ENCODE peak calls at places on chromosomes 1 and 21, in eight cellular contexts. S, L, T, W, K, G, A and U are unnamed samples.
A peak's percentile ranks its signal among the peaks of the same experiment; 100 is the strongest.

GRCh38 chr21:25997788-25998611 is 172.6 kb downstream of the APP start:
- DNase-seq in S (no peak), L (peak; percentile 45), T (no peak), W (no peak), K (peak; percentile 63), G (no peak), A (no peak), U (no peak)

GRCh38 chr1:24005163-24005562 is 25.0 kb upstream of the SRSF10 start:
- DNase-seq in S (no peak), L (no peak), T (no peak), W (no peak), K (no peak), G (no peak), A (no peak), U (no peak)

GRCh38 chr1:236501093-236501492 is 22.7 kb upstream of the LGALS8 start:
- DNase-seq in S (no peak), L (no peak), T (no peak), W (no peak), K (no peak), G (no peak), A (no peak), U (no peak)

GRCh38 chr1:31912839-31913239 is 25.3 kb downstream of the PTP4A2 start:
- DNase-seq in S (no peak), L (no peak), T (no peak), W (no peak), K (no peak), G (no peak), A (no peak), U (no peak)

GRCh38 chr1:94044290-94044790 is 76.6 kb downstream of the ABCA4 start:
- DNase-seq in S (no peak), L (peak; percentile 29), T (no peak), W (peak; percentile 49), K (no peak), G (no peak), A (no peak), U (no peak)

GRCh38 chr1:115400891-115401290 is 62.8 kb upstream of the NGF start:
- DNase-seq in S (no peak), L (no peak), T (no peak), W (no peak), K (no peak), G (no peak), A (no peak), U (no peak)

GRCh38 chr1:187714501-187714900 is 885.8 kb downstream of the PLA2G4A start:
- DNase-seq in S (no peak), L (no peak), T (peak; percentile 23), W (no peak), K (no peak), G (no peak), A (no peak), U (no peak)

GRCh38 chr1:38576241-38576640 is 283.3 kb downstream of the RRAGC start:
- DNase-seq in S (no peak), L (no peak), T (no peak), W (no peak), K (no peak), G (no peak), A (no peak), U (no peak)

GRCh38 chr1:94614168-94614815 is 72.7 kb upstream of the F3 start:
- DNase-seq in S (no peak), L (no peak), T (no peak), W (no peak), K (no peak), G (no peak), A (no peak), U (no peak)

GRCh38 chr1:154344977-154345837 is 19.9 kb downstream of the ATP8B2 start:
- DNase-seq in S (no peak), L (peak; percentile 57), T (peak; percentile 76), W (no peak), K (peak; percentile 65), G (peak; percentile 66), A (peak; percentile 35), U (peak; percentile 69)

GRCh38 chr1:9890224-9890731 is 19.8 kb downstream of the CTNNBIP1 start:
- DNase-seq in S (no peak), L (peak; percentile 22), T (peak; percentile 38), W (no peak), K (peak; percentile 75), G (no peak), A (peak; percentile 96), U (no peak)

GRCh38 chr1:47161298-47162040 is 24.2 kb downstream of the CYP4A22 start:
- DNase-seq in S (no peak), L (no peak), T (no peak), W (no peak), K (no peak), G (no peak), A (no peak), U (no peak)

GRCh38 chr1:31583995-31584868 is 7.9 kb downstream of the TINAGL1 start:
- DNase-seq in S (no peak), L (peak; percentile 72), T (no peak), W (peak; percentile 80), K (peak; percentile 85), G (no peak), A (peak; percentile 53), U (no peak)

GRCh38 chr1:91609571-91609970 is 108.9 kb downstream of the CDC7 start:
- DNase-seq in S (no peak), L (no peak), T (peak; percentile 79), W (no peak), K (no peak), G (no peak), A (peak; percentile 77), U (no peak)

GRCh38 chr1:172980456-172980855 is 70.3 kb downstream of the TNFSF18 start:
- DNase-seq in S (no peak), L (no peak), T (peak; percentile 80), W (no peak), K (no peak), G (no peak), A (peak; percentile 76), U (no peak)

GRCh38 chr1:9589144-9589718 is 520 bp downstream of the TMEM201 start:
- DNase-seq in S (peak; percentile 22), L (peak; percentile 46), T (no peak), W (no peak), K (peak; percentile 37), G (no peak), A (peak; percentile 23), U (peak; percentile 67)

GRCh38 chr1:206496131-206496793 is 11.1 kb upstream of the RASSF5 start:
- DNase-seq in S (no peak), L (no peak), T (no peak), W (no peak), K (no peak), G (no peak), A (no peak), U (no peak)
- TF ChIP-seq POLR2A in S (no peak), L (no peak), T (no peak), W (no peak), K (no peak), G (no peak), A (no peak), U (no peak)

GRCh38 chr1:86915737-86916235 is 1.4 kb downstream of the HS2ST1 start:
- DNase-seq in S (no peak), L (no peak), T (no peak), W (no peak), K (no peak), G (no peak), A (no peak), U (no peak)

GRCh38 chr1:86913399-86913895 is 479 bp downstream of the SELENOF start:
- DNase-seq in S (peak; percentile 20), L (peak; percentile 31), T (peak; percentile 2), W (peak; percentile 26), K (peak; percentile 55), G (peak; percentile 16), A (peak; percentile 48), U (peak; percentile 83)

GRCh38 chr1:86913896-86914634 is at the start of gene SELENOF:
- DNase-seq in S (peak; percentile 68), L (peak; percentile 99), T (peak; percentile 99), W (peak; percentile 100), K (peak; percentile 99), G (peak; percentile 93), A (peak; percentile 100), U (peak; percentile 98)

GRCh38 chr1:86914998-86915736 is 732 bp downstream of the HS2ST1 start:
- DNase-seq in S (no peak), L (peak; percentile 54), T (peak; percentile 37), W (peak; percentile 64), K (peak; percentile 84), G (no peak), A (peak; percentile 53), U (peak; percentile 52)

GRCh38 chr1:86914635-86914997 is at the start of gene HS2ST1:
- DNase-seq in S (no peak), L (no peak), T (no peak), W (no peak), K (no peak), G (no peak), A (no peak), U (no peak)
- TF ChIP-seq POLR2A in S (peak; percentile 59), L (peak; percentile 63), T (peak; percentile 52), W (peak; percentile 48), K (no peak), G (peak; percentile 57), A (no peak), U (peak; percentile 36)

DNA sequence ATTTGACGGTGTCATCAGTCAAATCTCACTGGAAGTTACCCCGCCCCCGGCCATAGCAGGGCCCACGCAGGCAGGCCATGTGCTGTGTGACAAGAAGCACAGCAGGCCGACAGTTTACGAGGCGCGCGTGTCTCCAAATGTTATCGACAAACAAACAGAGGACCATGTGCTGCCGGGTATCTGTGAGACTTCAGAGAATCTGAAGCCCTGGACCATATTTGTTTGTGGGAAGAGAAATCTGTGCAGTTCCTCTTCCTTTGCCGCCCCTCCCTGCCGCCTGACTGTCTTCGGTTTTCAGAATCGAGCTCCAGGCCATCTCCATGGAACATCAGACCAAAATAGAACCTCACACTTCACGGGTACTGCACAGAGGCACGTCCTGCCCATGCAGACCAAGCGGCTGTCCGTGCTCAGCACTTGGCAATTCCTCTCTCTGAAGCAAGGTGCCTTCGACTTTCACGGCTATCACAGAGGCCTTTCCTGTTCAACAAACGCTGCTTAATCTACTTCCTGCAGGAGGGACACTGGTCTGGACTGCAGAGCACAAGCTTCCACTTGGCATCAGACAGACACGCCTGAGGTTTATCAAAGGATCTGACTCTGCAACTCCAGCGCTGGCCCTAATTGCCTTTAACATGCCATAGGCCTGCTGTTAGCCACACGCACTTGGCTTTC is 135.7 kb upstream of the KRTAP19-8 start:
- DNase-seq in S (no peak), L (no peak), T (no peak), W (peak; percentile 47), K (no peak), G (no peak), A (no peak), U (peak; percentile 32)
- TF ChIP-seq POLR2A in S (no peak), L (no peak), T (no peak), W (no peak), K (no peak), G (no peak), A (no peak), U (no peak)

GRCh38 chr21:34875830-34876229 is 173.3 kb downstream of the RUNX1 start:
- DNase-seq in S (no peak), L (no peak), T (no peak), W (no peak), K (no peak), G (no peak), A (peak; percentile 50), U (no peak)

GRCh38 chr21:34871026-34871908 is 177.8 kb downstream of the RUNX1 start:
- DNase-seq in S (no peak), L (no peak), T (no peak), W (no peak), K (no peak), G (no peak), A (no peak), U (no peak)

GRCh38 chr21:34878501-34878900 is 170.6 kb downstream of the RUNX1 start:
- DNase-seq in S (no peak), L (peak; percentile 35), T (peak; percentile 77), W (no peak), K (no peak), G (no peak), A (no peak), U (no peak)

GRCh38 chr21:34877485-34878128 is 171.5 kb downstream of the RUNX1 start:
- DNase-seq in S (no peak), L (peak; percentile 92), T (no peak), W (no peak), K (no peak), G (no peak), A (no peak), U (peak; percentile 82)

GRCh38 chr21:34874689-34875513 is 174.2 kb downstream of the RUNX1 start:
- DNase-seq in S (no peak), L (no peak), T (no peak), W (no peak), K (no peak), G (no peak), A (no peak), U (no peak)
- TF ChIP-seq POLR2A in S (no peak), L (no peak), T (no peak), W (no peak), K (no peak), G (no peak), A (no peak), U (no peak)